ENCODE peak calls at places on chromosomes 3 and 15, in nine cellular contexts. X is testis, M is neural progenitor cell, H is mammary epithelial cell, A is BJ, L is stomach, D is heart left ventricle, Z is lower lobe of right lung, N is endothelial cell of umbilical vein. B is an unnamed sample. For H3K27me3, the result is how much of the 10 kb centered on the place peaks cover.

GRCh38 chr3:57397175-57398026 is 104.9 kb upstream of the ASB14 start:
- DNase-seq in X (peak), M (peak), H (peak), A (no peak), L (peak), D (no peak), Z (no peak), N (peak), B (no peak)

GRCh38 chr15:92294759-92295158 is 98.9 kb upstream of the ST8SIA2 start:
- DNase-seq in X (no peak), M (no peak), H (no peak), A (no peak), L (no peak), D (no peak), Z (no peak), N (no peak), B (no peak)

GRCh38 chr15:80160570-80161156 is 7.9 kb downstream of the FAH start:
- DNase-seq in X (no peak), M (no peak), H (peak), A (peak), L (no peak), D (peak), Z (peak), N (peak), B (peak)

GRCh38 chr3:82100378-82100777 is 338.9 kb upstream of the GBE1 start:
- DNase-seq in X (no peak), M (peak), H (peak), A (no peak), L (no peak), D (no peak), Z (no peak), N (no peak), B (no peak)

GRCh38 chr3:156161172-156161571 is 40.8 kb downstream of the KCNAB1 start:
- DNase-seq in X (no peak), M (peak), H (no peak), A (no peak), L (no peak), D (no peak), Z (no peak), N (peak), B (no peak)

GRCh38 chr15:53473886-53474285 is 285.6 kb downstream of the WDR72 start:
- DNase-seq in X (no peak), M (no peak), H (no peak), A (no peak), L (no peak), D (no peak), Z (no peak), N (no peak), B (no peak)

GRCh38 chr3:43785551-43785950 is 94.8 kb downstream of the ABHD5 start:
- DNase-seq in X (no peak), M (no peak), H (no peak), A (no peak), L (no peak), D (no peak), Z (no peak), N (no peak), B (no peak)

GRCh38 chr3:169623971-169624370 is 39.5 kb downstream of the MECOM start:
- DNase-seq in X (no peak), M (no peak), H (no peak), A (no peak), L (no peak), D (no peak), Z (no peak), N (no peak), B (no peak)

GRCh38 chr15:84832446-84833040 is 15.4 kb downstream of the ALPK3 start:
- DNase-seq in X (no peak), M (no peak), H (no peak), A (no peak), L (no peak), D (no peak), Z (no peak), N (no peak), B (no peak)

GRCh38 chr3:186054481-186055399 is 54.1 kb downstream of the ETV5 start:
- DNase-seq in X (no peak), M (no peak), H (no peak), A (no peak), L (no peak), D (no peak), Z (no peak), N (no peak), B (no peak)

GRCh38 chr15:81091889-81092558 is 42.0 kb upstream of the CFAP161 start:
- DNase-seq in X (peak), M (no peak), H (peak), A (peak), L (no peak), D (peak), Z (no peak), N (peak), B (no peak)

GRCh38 chr15:99187886-99188285 is 61.5 kb downstream of the TTC23 start:
- DNase-seq in X (no peak), M (no peak), H (no peak), A (no peak), L (no peak), D (no peak), Z (no peak), N (no peak), B (no peak)

GRCh38 chr15:47932829-47933696 is 187.7 kb upstream of the SLC24A5 start:
- DNase-seq in X (no peak), M (no peak), H (no peak), A (no peak), L (no peak), D (no peak), Z (no peak), N (no peak), B (no peak)

GRCh38 chr15:23645379-23646164 is 2.1 kb downstream of the MAGEL2 start:
- DNase-seq in X (no peak), M (peak), H (no peak), A (no peak), L (no peak), D (no peak), Z (no peak), N (no peak), B (no peak)

GRCh38 chr3:128174645-128175590 is 21.6 kb downstream of the EEFSEC start:
- DNase-seq in X (no peak), M (no peak), H (peak), A (no peak), L (no peak), D (no peak), Z (no peak), N (no peak), B (no peak)

GRCh38 chr3:70981252-70981933 is 602.1 kb downstream of the FOXP1 start:
- DNase-seq in X (no peak), M (peak), H (no peak), A (no peak), L (no peak), D (peak), Z (no peak), N (peak), B (no peak)

GRCh38 chr3:188061133-188061532 is 92.8 kb upstream of the LPP start:
- DNase-seq in X (no peak), M (no peak), H (peak), A (no peak), L (no peak), D (no peak), Z (no peak), N (peak), B (no peak)

GRCh38 chr15:25947336-25948080 is 84.4 kb upstream of the ATP10A start:
- DNase-seq in X (no peak), M (peak), H (no peak), A (no peak), L (no peak), D (no peak), Z (no peak), N (no peak), B (no peak)
- TF ChIP-seq CTCF in X (no peak), M (peak), H (no peak), A (no peak), L (no peak), D (no peak), Z (no peak), N (no peak), B (no peak)

DNA sequence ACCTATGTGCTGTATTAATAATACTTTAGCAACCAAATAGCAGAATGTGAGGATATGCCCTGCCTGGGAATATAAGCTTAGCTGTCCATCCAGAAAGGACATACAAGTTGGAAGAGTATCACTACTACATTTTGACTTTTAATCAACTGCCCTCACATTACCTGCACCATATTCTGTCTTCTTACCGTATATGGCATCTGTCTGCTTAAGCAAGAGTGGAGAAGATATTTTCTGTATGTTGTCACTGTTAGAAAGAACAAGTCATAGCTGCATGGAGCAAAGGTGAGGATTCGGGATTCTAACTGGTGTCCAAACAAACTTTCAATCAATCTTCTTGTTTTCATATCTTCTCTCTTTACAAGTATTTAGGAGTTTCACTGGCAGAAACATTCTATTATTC is 929.5 kb upstream of the ROBO1 start:
- DNase-seq in X (no peak), M (no peak), H (no peak), A (no peak), L (no peak), D (no peak), Z (no peak), N (no peak), B (no peak)
- H3K27me3 ChIP-seq in X (under half), M (under half), H (under half), A (under half), L (under half), D (under half), Z (under half), N (under half), B (under half)

GRCh38 chr3:126267169-126267975 is 87.0 kb upstream of the ALDH1L1 start:
- DNase-seq in X (peak), M (peak), H (peak), A (peak), L (peak), D (peak), Z (peak), N (peak), B (peak)
- TF ChIP-seq CTCF in X (no peak), M (peak), H (no peak), A (peak), L (no peak), D (peak), Z (peak), N (peak), B (peak)

GRCh38 chr15:65097651-65098263 is 17.2 kb downstream of the UBAP1L start:
- DNase-seq in X (no peak), M (no peak), H (no peak), A (no peak), L (no peak), D (no peak), Z (no peak), N (no peak), B (no peak)
- H3K27me3 ChIP-seq in X (under half), M (under half), H (under half), A (under half), L (under half), D (under half), Z (under half), N (under half), B (under half)

DNA sequence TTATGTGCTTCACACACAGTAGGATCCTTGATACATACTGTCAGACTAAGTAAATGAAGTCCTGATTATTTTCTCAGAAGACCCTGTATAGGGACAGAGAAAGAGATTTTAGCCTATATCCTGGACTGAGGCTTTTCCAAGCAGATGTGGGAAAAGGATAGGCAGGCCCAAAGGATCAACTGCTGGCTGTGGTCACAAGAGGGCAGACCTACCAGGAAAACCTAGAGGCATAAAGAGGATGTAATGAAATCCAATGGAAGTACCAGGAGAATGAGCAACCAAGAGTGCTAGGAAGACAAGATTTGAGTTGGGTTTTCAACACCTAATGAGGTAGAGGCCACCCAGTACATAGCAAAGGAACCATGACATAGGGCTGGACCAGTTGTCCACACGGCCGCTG is 23.1 kb downstream of the DCLK3 start:
- DNase-seq in X (no peak), M (peak), H (peak), A (no peak), L (no peak), D (no peak), Z (no peak), N (no peak), B (no peak)
- TF ChIP-seq CTCF in X (no peak), M (peak), H (peak), A (peak), L (no peak), D (peak), Z (peak), N (no peak), B (no peak)

DNA sequence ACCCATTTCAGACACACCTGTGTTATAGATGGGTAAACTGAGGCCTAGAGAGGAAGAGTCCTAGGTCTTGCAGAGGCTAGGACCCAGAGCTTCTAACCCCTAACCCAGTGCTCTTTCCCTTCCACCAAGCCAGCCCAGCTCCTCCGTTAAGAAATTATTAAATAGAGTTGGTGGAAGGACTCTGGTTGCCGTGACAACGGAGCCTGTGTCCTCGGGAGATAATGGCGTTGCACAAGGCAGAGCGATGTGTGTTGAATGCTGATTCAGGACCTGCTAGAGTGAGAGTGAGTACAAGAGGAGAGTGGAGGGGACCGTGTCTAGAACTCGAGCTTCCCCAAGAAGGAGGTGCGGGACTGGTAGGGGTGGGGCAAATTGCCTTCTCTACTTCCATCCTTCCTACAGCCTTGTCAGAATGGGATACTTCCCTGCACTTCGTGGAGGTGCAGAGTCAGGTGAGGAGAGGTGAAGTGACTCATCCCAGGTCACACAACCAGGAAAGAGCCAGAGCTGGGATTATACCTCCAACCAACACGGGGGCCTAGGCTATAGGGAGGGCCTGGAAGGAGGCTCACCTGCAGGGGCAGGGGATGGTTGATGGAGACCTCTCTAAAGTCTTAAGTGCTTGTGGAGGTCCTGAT is 8.6 kb downstream of the SLC6A1 start:
- DNase-seq in X (no peak), M (peak), H (no peak), A (no peak), L (no peak), D (no peak), Z (no peak), N (no peak), B (no peak)
- H3K27me3 ChIP-seq in X (under half), M (under half), H (under half), A (under half), L (half or more), D (under half), Z (under half), N (under half), B (under half)